ENCODE peak calls at places on chromosomes 13 and 19, in four cellular contexts. One of them, this sample, is unnamed.

GRCh38 chr13:112113355-112113754 is 46.4 kb downstream of the SOX1 start:
- DNase-seq in BE2C: no peak
- DNase-seq in thoracic aorta: no peak
- DNase-seq in cardiac muscle cell: no peak
- DNase-seq in this sample: no peak

GRCh38 chr13:25625361-25625760 is 253.6 kb downstream of the ATP8A2 start:
- DNase-seq in BE2C: no peak
- DNase-seq in thoracic aorta: no peak
- DNase-seq in cardiac muscle cell: no peak
- DNase-seq in this sample: no peak

GRCh38 chr19:4208385-4209094 is 20.8 kb upstream of the EBI3 start:
- DNase-seq in BE2C: no peak
- DNase-seq in thoracic aorta: no peak
- DNase-seq in cardiac muscle cell: peak; percentile 20
- DNase-seq in this sample: no peak

GRCh38 chr19:8494158-8494557 is 8.3 kb downstream of the PRAM1 start:
- DNase-seq in BE2C: no peak
- DNase-seq in thoracic aorta: no peak
- DNase-seq in cardiac muscle cell: peak; percentile 17
- DNase-seq in this sample: no peak

GRCh38 chr19:58326914-58327726 is at the start of gene ZSCAN22:
- DNase-seq in BE2C: peak; percentile 98
- DNase-seq in thoracic aorta: peak; percentile 95
- DNase-seq in cardiac muscle cell: peak; percentile 97
- DNase-seq in this sample: peak; percentile 96

GRCh38 chr13:83215627-83216026 is 666.6 kb downstream of the SLITRK1 start:
- DNase-seq in BE2C: no peak
- DNase-seq in thoracic aorta: no peak
- DNase-seq in cardiac muscle cell: peak; percentile 81
- DNase-seq in this sample: no peak

GRCh38 chr19:50050406-50051223 is 24.8 kb downstream of the ZNF473 start:
- DNase-seq in BE2C: peak; percentile 96
- DNase-seq in thoracic aorta: peak; percentile 87
- DNase-seq in cardiac muscle cell: peak; percentile 85
- DNase-seq in this sample: peak; percentile 93

GRCh38 chr19:40908981-40909380 is 26.9 kb upstream of the CYP2A7 start:
- DNase-seq in BE2C: no peak
- DNase-seq in thoracic aorta: no peak
- DNase-seq in cardiac muscle cell: no peak
- DNase-seq in this sample: no peak

GRCh38 chr13:73421310-73421912 is 362.6 kb downstream of the KLF5 start:
- DNase-seq in BE2C: no peak
- DNase-seq in thoracic aorta: no peak
- DNase-seq in cardiac muscle cell: no peak
- DNase-seq in this sample: no peak

GRCh38 chr13:26323764-26324163 is 69.8 kb downstream of the CDK8 start:
- DNase-seq in BE2C: no peak
- DNase-seq in thoracic aorta: no peak
- DNase-seq in cardiac muscle cell: no peak
- DNase-seq in this sample: no peak

GRCh38 chr19:31054430-31054829 is 294.8 kb downstream of the TSHZ3 start:
- DNase-seq in BE2C: peak; percentile 45
- DNase-seq in thoracic aorta: no peak
- DNase-seq in cardiac muscle cell: peak; percentile 78
- DNase-seq in this sample: no peak

GRCh38 chr19:40803857-40804782 is 5.1 kb downstream of the EGLN2 start:
- DNase-seq in BE2C: no peak
- DNase-seq in thoracic aorta: no peak
- DNase-seq in cardiac muscle cell: no peak
- DNase-seq in this sample: no peak

GRCh38 chr19:28242317-28242927 is 970.5 kb downstream of the UQCRFS1 start:
- DNase-seq in BE2C: no peak
- DNase-seq in thoracic aorta: no peak
- DNase-seq in cardiac muscle cell: peak; percentile 60
- DNase-seq in this sample: no peak

DNA sequence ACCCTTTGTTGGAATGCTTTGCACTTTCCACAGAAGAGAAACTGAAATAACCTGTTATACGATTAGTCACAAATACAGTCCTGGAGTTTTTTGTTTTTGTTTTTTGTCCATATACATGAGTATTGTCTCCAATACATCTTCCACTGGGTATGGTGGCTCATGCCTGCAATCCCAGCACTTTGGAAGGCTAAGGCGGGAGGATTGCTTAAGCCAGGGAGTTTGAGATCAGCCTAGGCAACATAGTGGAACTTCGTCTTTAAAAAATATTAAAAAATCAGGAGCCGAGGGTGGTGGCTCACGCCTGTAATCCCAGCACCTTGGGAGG is 25.0 kb downstream of the AP2S1 start:
- DNase-seq in BE2C: no peak
- DNase-seq in thoracic aorta: no peak
- DNase-seq in cardiac muscle cell: no peak
- DNase-seq in this sample: no peak
- H3K4me3 ChIP-seq in BE2C: no peak overlapping the region
- H3K4me3 ChIP-seq in thoracic aorta: no peak overlapping the region
- H3K4me3 ChIP-seq in cardiac muscle cell: no peak overlapping the region
- H3K4me3 ChIP-seq in this sample: no peak overlapping the region

GRCh38 chr19:2330255-2330631 is 1.8 kb downstream of the SPPL2B start:
- DNase-seq in BE2C: no peak
- DNase-seq in thoracic aorta: no peak
- DNase-seq in cardiac muscle cell: no peak
- DNase-seq in this sample: no peak

GRCh38 chr19:2328401-2329161 is at the start of the genes LSM7 and SPPL2B:
- DNase-seq in BE2C: peak; percentile 93
- DNase-seq in thoracic aorta: peak; percentile 67
- DNase-seq in cardiac muscle cell: peak; percentile 91
- DNase-seq in this sample: peak; percentile 83

GRCh38 chr19:2330632-2331284 is 2.3 kb downstream of the SPPL2B start:
- DNase-seq in BE2C: no peak
- DNase-seq in thoracic aorta: no peak
- DNase-seq in cardiac muscle cell: no peak
- DNase-seq in this sample: no peak

GRCh38 chr19:2329162-2329505 is 650 bp downstream of the SPPL2B start:
- DNase-seq in BE2C: no peak
- DNase-seq in thoracic aorta: no peak
- DNase-seq in cardiac muscle cell: no peak
- DNase-seq in this sample: no peak

DNA sequence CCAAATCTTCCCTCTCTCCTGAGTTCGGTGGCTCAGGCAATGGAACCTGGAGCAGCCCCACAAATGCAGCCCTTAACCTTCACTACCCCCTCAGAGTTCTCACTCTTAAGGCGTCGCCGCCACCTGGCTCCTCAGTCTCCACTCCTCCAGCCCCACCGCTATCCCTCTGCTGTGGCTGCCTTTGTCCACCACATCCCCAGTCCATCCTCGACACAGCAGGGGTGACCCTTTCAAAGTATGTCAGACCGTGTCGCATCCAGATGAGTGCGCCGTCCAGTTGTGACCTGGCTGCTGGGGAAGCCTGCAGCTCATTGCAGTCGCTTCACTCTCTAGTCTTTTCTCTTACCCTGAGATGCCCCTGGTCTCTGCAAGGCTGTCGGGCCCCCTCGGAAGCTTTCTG is 1.0 kb downstream of the SPPL2B start:
- DNase-seq in BE2C: no peak
- DNase-seq in thoracic aorta: no peak
- DNase-seq in cardiac muscle cell: no peak
- DNase-seq in this sample: no peak
- H3K4me3 ChIP-seq in BE2C: peak overlapping the region; percentile 96
- H3K4me3 ChIP-seq in thoracic aorta: peak overlapping the region; percentile 83
- H3K4me3 ChIP-seq in cardiac muscle cell: peak overlapping the region; percentile 86
- H3K4me3 ChIP-seq in this sample: no peak overlapping the region

GRCh38 chr19:17687141-17687856 is 855 bp downstream of the UNC13A start:
- DNase-seq in BE2C: no peak
- DNase-seq in thoracic aorta: no peak
- DNase-seq in cardiac muscle cell: no peak
- DNase-seq in this sample: no peak
- H3K4me3 ChIP-seq in BE2C: peak overlapping the region; percentile 70
- H3K4me3 ChIP-seq in thoracic aorta: peak overlapping the region; percentile 63
- H3K4me3 ChIP-seq in cardiac muscle cell: peak overlapping the region; percentile 19
- H3K4me3 ChIP-seq in this sample: no peak overlapping the region

GRCh38 chr13:98182153-98182552 is 5.1 kb upstream of the RNF113B start:
- DNase-seq in BE2C: no peak
- DNase-seq in thoracic aorta: no peak
- DNase-seq in cardiac muscle cell: no peak
- DNase-seq in this sample: no peak

GRCh38 chr13:98182589-98182988 is 5.5 kb upstream of the RNF113B start:
- DNase-seq in BE2C: no peak
- DNase-seq in thoracic aorta: no peak
- DNase-seq in cardiac muscle cell: no peak
- DNase-seq in this sample: no peak

GRCh38 chr13:98176777-98177608 is at the start of gene RNF113B:
- DNase-seq in BE2C: no peak
- DNase-seq in thoracic aorta: no peak
- DNase-seq in cardiac muscle cell: no peak
- DNase-seq in this sample: no peak

GRCh38 chr13:98181106-98181815 is 4.2 kb upstream of the RNF113B start:
- DNase-seq in BE2C: no peak
- DNase-seq in thoracic aorta: no peak
- DNase-seq in cardiac muscle cell: no peak
- DNase-seq in this sample: no peak

DNA sequence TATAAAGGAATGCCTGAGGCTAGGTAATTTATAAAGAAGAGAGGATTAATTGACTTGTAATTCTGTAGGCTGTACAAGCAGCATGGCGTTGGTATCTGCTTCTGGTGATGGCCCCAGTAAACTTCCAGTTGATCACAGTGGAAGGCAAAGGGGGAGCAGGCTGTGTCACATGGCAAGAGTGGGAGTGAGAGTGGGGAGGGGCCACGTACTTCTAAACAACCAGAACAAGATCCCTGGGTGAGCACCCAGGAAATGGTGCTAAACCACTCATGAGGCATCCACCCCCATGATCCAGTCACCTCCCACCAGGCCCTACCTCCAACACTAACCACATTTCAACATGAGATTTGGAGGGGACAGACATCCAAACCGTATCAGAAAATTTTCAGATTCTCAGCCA is 3.0 kb upstream of the RNF113B start:
- DNase-seq in BE2C: no peak
- DNase-seq in thoracic aorta: no peak
- DNase-seq in cardiac muscle cell: peak; percentile 41
- DNase-seq in this sample: no peak
- H3K4me3 ChIP-seq in BE2C: no peak overlapping the region
- H3K4me3 ChIP-seq in thoracic aorta: no peak overlapping the region
- H3K4me3 ChIP-seq in cardiac muscle cell: no peak overlapping the region
- H3K4me3 ChIP-seq in this sample: no peak overlapping the region

GRCh38 chr19:34261335-34262109 is 7.2 kb downstream of the GARRE1 start:
- DNase-seq in BE2C: peak; percentile 39
- DNase-seq in thoracic aorta: no peak
- DNase-seq in cardiac muscle cell: no peak
- DNase-seq in this sample: no peak

GRCh38 chr19:34269081-34269480 is 14.7 kb downstream of the GARRE1 start:
- DNase-seq in BE2C: no peak
- DNase-seq in thoracic aorta: no peak
- DNase-seq in cardiac muscle cell: no peak
- DNase-seq in this sample: no peak

GRCh38 chr19:34269489-34269888 is 15.1 kb downstream of the GARRE1 start:
- DNase-seq in BE2C: no peak
- DNase-seq in thoracic aorta: no peak
- DNase-seq in cardiac muscle cell: no peak
- DNase-seq in this sample: no peak

GRCh38 chr19:34263745-34264237 is 9.4 kb downstream of the GARRE1 start:
- DNase-seq in BE2C: no peak
- DNase-seq in thoracic aorta: no peak
- DNase-seq in cardiac muscle cell: no peak
- DNase-seq in this sample: no peak

DNA sequence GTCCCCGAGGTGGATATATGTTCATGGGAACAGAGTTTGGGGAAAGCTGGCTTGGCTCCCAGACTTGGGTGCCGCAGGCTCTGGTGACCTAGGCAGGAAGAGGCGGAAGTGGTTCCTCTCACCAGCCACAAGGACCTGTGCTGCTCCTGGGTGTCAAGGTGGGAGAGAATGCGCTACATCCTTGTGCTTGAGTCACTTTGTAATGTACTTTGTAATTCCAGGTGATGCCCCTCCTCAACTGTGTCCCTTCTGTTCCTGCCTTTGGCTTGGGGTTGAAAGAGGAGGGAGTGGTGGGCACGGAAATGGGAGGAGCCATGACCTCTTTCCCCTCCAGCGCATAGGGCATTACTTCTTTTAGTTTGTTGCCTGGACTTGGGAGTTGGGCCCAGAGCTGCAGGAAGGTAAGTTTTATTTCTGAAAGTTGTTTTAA is 10.9 kb downstream of the GARRE1 start:
- DNase-seq in BE2C: peak; percentile 32
- DNase-seq in thoracic aorta: no peak
- DNase-seq in cardiac muscle cell: no peak
- DNase-seq in this sample: peak; percentile 86
- H3K4me3 ChIP-seq in BE2C: no peak overlapping the region
- H3K4me3 ChIP-seq in thoracic aorta: no peak overlapping the region
- H3K4me3 ChIP-seq in cardiac muscle cell: no peak overlapping the region
- H3K4me3 ChIP-seq in this sample: no peak overlapping the region